ENCODE peak calls at places on chromosome 17, in ten cellular contexts. K, D, A, E, L, X, U, Z, C and V are unnamed samples. For H3K36me3, the result is how much of the 10 kb centered on the place peaks cover.

GRCh38 chr17:35046740-35047283 is 16.7 kb downstream of the RFFL start:
- DNase-seq in K (peak), D (no peak), A (no peak), E (no peak), L (no peak), X (peak), U (peak), Z (no peak), C (no peak), V (no peak)

GRCh38 chr17:47660064-47660492 is 10.4 kb downstream of the KPNB1 start:
- DNase-seq in K (no peak), D (no peak), A (no peak), E (no peak), L (no peak), X (no peak), U (no peak), Z (no peak), C (no peak), V (no peak)

GRCh38 chr17:46056800-46057304 is 57.8 kb downstream of the STH start:
- DNase-seq in K (peak), D (no peak), A (peak), E (no peak), L (no peak), X (peak), U (peak), Z (no peak), C (no peak), V (no peak)

GRCh38 chr17:74773871-74774286 is 2.3 kb downstream of the NAT9 start:
- DNase-seq in K (no peak), D (no peak), A (no peak), E (no peak), L (peak), X (no peak), U (peak), Z (no peak), C (no peak), V (no peak)

GRCh38 chr17:43651621-43652480 is 9.9 kb downstream of the MEOX1 start:
- DNase-seq in K (no peak), D (no peak), A (no peak), E (no peak), L (no peak), X (no peak), U (no peak), Z (peak), C (no peak), V (no peak)

GRCh38 chr17:9969301-9969935 is 64.3 kb upstream of the RCVRN start:
- DNase-seq in K (no peak), D (peak), A (no peak), E (no peak), L (no peak), X (no peak), U (no peak), Z (peak), C (no peak), V (no peak)

GRCh38 chr17:7440823-7441174 is 1.5 kb downstream of the FGF11 start:
- DNase-seq in K (peak), D (peak), A (peak), E (no peak), L (peak), X (no peak), U (no peak), Z (peak), C (no peak), V (no peak)

GRCh38 chr17:7018331-7018964 is 4.4 kb upstream of the BCL6B start:
- DNase-seq in K (no peak), D (peak), A (no peak), E (no peak), L (peak), X (no peak), U (no peak), Z (peak), C (no peak), V (peak)

GRCh38 chr17:58325289-58325726 is 3.3 kb downstream of the TSPOAP1 start:
- DNase-seq in K (no peak), D (no peak), A (no peak), E (no peak), L (peak), X (no peak), U (no peak), Z (peak), C (no peak), V (no peak)

GRCh38 chr17:3738562-3739295 is 15.0 kb downstream of the HASPIN start:
- DNase-seq in K (peak), D (no peak), A (peak), E (no peak), L (no peak), X (peak), U (no peak), Z (peak), C (peak), V (no peak)

GRCh38 chr17:75396781-75397180 is 8.7 kb downstream of the GRB2 start:
- DNase-seq in K (no peak), D (no peak), A (no peak), E (no peak), L (no peak), X (no peak), U (no peak), Z (no peak), C (no peak), V (no peak)

GRCh38 chr17:67733371-67733770 is 15.6 kb downstream of the NOL11 start:
- DNase-seq in K (no peak), D (no peak), A (no peak), E (no peak), L (no peak), X (no peak), U (no peak), Z (peak), C (no peak), V (no peak)

GRCh38 chr17:28874750-28875149 is 19.9 kb downstream of the ERAL1 start:
- DNase-seq in K (no peak), D (no peak), A (no peak), E (no peak), L (no peak), X (no peak), U (no peak), Z (no peak), C (no peak), V (no peak)

GRCh38 chr17:47701603-47702002 is 7.6 kb downstream of the TBKBP1 start:
- DNase-seq in K (no peak), D (peak), A (no peak), E (no peak), L (no peak), X (no peak), U (no peak), Z (peak), C (peak), V (no peak)

GRCh38 chr17:80758793-80759673 is 214.4 kb downstream of the RPTOR start:
- DNase-seq in K (no peak), D (no peak), A (no peak), E (no peak), L (no peak), X (peak), U (no peak), Z (peak), C (no peak), V (peak)

GRCh38 chr17:46815474-46816353 is 2.8 kb downstream of the WNT3 start:
- DNase-seq in K (no peak), D (no peak), A (no peak), E (no peak), L (no peak), X (no peak), U (no peak), Z (peak), C (no peak), V (no peak)

GRCh38 chr17:41334899-41335298 is 15.7 kb downstream of the KRT33A start:
- DNase-seq in K (no peak), D (no peak), A (no peak), E (no peak), L (no peak), X (no peak), U (no peak), Z (peak), C (no peak), V (no peak)

GRCh38 chr17:66690166-66690565 is 144.8 kb upstream of the CACNG5 start:
- DNase-seq in K (no peak), D (no peak), A (no peak), E (no peak), L (peak), X (no peak), U (no peak), Z (peak), C (no peak), V (no peak)
- H3K36me3 ChIP-seq in K (under half), D (under half), A (under half), E (under half), L (under half), X (under half), U (under half), Z (under half), C (under half), V (under half)

GRCh38 chr17:50697076-50697475 is 10.6 kb downstream of the ANKRD40 start:
- DNase-seq in K (no peak), D (no peak), A (peak), E (no peak), L (no peak), X (no peak), U (no peak), Z (no peak), C (peak), V (peak)
- H3K36me3 ChIP-seq in K (under half), D (under half), A (under half), E (under half), L (half or more), X (under half), U (under half), Z (half or more), C (half or more), V (under half)

DNA sequence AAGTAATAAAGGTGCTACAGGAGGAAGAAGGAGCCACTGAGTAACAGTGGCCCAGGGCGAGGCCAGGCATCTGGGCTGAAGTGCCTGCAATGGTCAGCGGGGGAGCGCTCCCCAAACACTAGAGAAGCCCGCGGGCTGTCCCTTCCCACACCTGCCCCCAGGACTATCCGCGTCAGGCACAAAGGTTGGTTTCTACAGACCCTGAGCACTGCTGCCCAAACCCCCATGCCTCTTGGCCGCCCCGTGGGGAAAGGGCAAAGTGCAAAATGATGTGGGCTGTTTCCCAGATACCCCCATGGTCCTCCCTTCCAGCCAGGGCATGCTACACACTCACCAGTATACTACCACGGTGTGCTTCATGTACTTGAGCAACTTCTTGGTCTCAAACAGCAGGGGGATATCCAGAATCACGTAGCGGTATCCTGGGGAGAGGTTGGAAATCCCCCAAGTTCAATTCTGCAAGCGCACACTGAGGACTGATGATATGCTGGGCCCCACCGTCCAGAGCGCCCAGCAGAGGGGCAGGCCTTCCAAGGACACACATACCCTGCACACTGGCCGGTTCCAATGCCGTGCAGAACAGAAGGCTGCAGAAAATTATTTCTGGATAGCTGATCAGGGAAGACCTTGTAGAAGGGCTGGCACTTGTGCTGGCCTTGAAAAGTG is 21.5 kb downstream of the DCAKD start:
- DNase-seq in K (no peak), D (no peak), A (no peak), E (no peak), L (no peak), X (no peak), U (no peak), Z (no peak), C (no peak), V (no peak)
- H3K36me3 ChIP-seq in K (under half), D (under half), A (under half), E (under half), L (under half), X (under half), U (under half), Z (half or more), C (under half), V (under half)

GRCh38 chr17:55770220-55770870 is 19.5 kb downstream of the PCTP start:
- DNase-seq in K (peak), D (no peak), A (peak), E (peak), L (no peak), X (peak), U (peak), Z (no peak), C (no peak), V (no peak)
- H3K36me3 ChIP-seq in K (under half), D (under half), A (under half), E (under half), L (under half), X (under half), U (under half), Z (half or more), C (half or more), V (half or more)

GRCh38 chr17:78800132-78800931 is 18.3 kb upstream of the CYTH1 start:
- DNase-seq in K (no peak), D (peak), A (no peak), E (no peak), L (no peak), X (no peak), U (no peak), Z (no peak), C (no peak), V (no peak)
- H3K36me3 ChIP-seq in K (under half), D (under half), A (half or more), E (under half), L (half or more), X (under half), U (half or more), Z (half or more), C (half or more), V (half or more)